ENCODE peak calls at places on chromosomes 12 and 14, in six cellular contexts. Q is psoas muscle, W is Caco-2, T is heart right ventricle, D is IMR-90, R is GM12864. P is an unnamed sample.
A peak's percentile ranks its signal among the peaks of the same experiment; 100 is the strongest.

GRCh38 chr12:52495385-52495784 is 2.3 kb upstream of the KRT6A start:
- DNase-seq in Q (no peak), W (peak; percentile 17), T (no peak), D (no peak), R (no peak), P (no peak)

GRCh38 chr14:97107760-97108159 is 310.6 kb downstream of the VRK1 start:
- DNase-seq in Q (no peak), W (no peak), T (no peak), D (no peak), R (no peak), P (no peak)

GRCh38 chr12:109191621-109192250 is 75.3 kb downstream of the ACACB start:
- DNase-seq in Q (no peak), W (no peak), T (no peak), D (no peak), R (no peak), P (no peak)

GRCh38 chr14:54814076-54814475 is 88.5 kb downstream of the GCH1 start:
- DNase-seq in Q (no peak), W (peak; percentile 58), T (no peak), D (no peak), R (no peak), P (peak; percentile 35)

GRCh38 chr12:110860833-110861291 is 14.1 kb downstream of the CCDC63 start:
- DNase-seq in Q (no peak), W (no peak), T (no peak), D (no peak), R (no peak), P (no peak)

GRCh38 chr14:62844546-62844945 is 200.7 kb downstream of the KCNH5 start:
- DNase-seq in Q (no peak), W (no peak), T (no peak), D (no peak), R (no peak), P (no peak)

GRCh38 chr12:66190519-66191406 is 1.7 kb downstream of the IRAK3 start:
- DNase-seq in Q (no peak), W (no peak), T (no peak), D (peak; percentile 52), R (no peak), P (no peak)

GRCh38 chr12:109934026-109934425 is 34.0 kb downstream of the TCHP start:
- DNase-seq in Q (no peak), W (peak; percentile 30), T (no peak), D (peak; percentile 52), R (no peak), P (peak; percentile 12)

GRCh38 chr12:113252494-113252893 is 31.2 kb downstream of the TPCN1 start:
- DNase-seq in Q (peak; percentile 82), W (no peak), T (peak; percentile 58), D (no peak), R (no peak), P (no peak)

GRCh38 chr12:115491851-115492250 is 785.6 kb downstream of the MED13L start:
- DNase-seq in Q (no peak), W (no peak), T (no peak), D (no peak), R (no peak), P (no peak)

GRCh38 chr14:69605761-69606160 is 5.6 kb upstream of the SUSD6 start:
- DNase-seq in Q (no peak), W (peak; percentile 13), T (no peak), D (no peak), R (no peak), P (no peak)

GRCh38 chr12:42482820-42483533 is 106.6 kb downstream of the PRICKLE1 start:
- DNase-seq in Q (peak; percentile 81), W (peak; percentile 90), T (peak; percentile 76), D (peak; percentile 65), R (no peak), P (peak; percentile 74)

GRCh38 chr12:126218697-126219096 is 1153.5 kb downstream of the AACS start:
- DNase-seq in Q (no peak), W (no peak), T (no peak), D (no peak), R (no peak), P (no peak)

GRCh38 chr14:52117433-52117832 is 48.6 kb upstream of the NID2 start:
- DNase-seq in Q (no peak), W (no peak), T (no peak), D (peak; percentile 54), R (no peak), P (no peak)

GRCh38 chr14:33282181-33282580 is 343.5 kb downstream of the NPAS3 start:
- DNase-seq in Q (no peak), W (no peak), T (no peak), D (no peak), R (no peak), P (no peak)

GRCh38 chr12:11723993-11724392 is 74.5 kb downstream of the ETV6 start:
- DNase-seq in Q (peak; percentile 58), W (no peak), T (no peak), D (peak; percentile 52), R (no peak), P (no peak)

GRCh38 chr14:100654814-100655795 is 67.9 kb upstream of the BEGAIN start:
- DNase-seq in Q (no peak), W (peak; percentile 59), T (no peak), D (no peak), R (no peak), P (peak; percentile 33)

GRCh38 chr14:77133718-77134338 is 7.8 kb downstream of the ZDHHC22 start:
- DNase-seq in Q (peak; percentile 64), W (peak; percentile 84), T (peak; percentile 65), D (peak; percentile 61), R (no peak), P (peak; percentile 67)

GRCh38 chr12:9718968-9719367 is 13.9 kb downstream of the CLECL1 start:
- DNase-seq in Q (no peak), W (peak; percentile 26), T (no peak), D (no peak), R (no peak), P (no peak)

GRCh38 chr12:25906651-25907340 is 51.7 kb upstream of the RASSF8 start:
- DNase-seq in Q (no peak), W (no peak), T (no peak), D (no peak), R (no peak), P (no peak)

GRCh38 chr12:124418791-124419190 is 123.9 kb downstream of the RFLNA start:
- DNase-seq in Q (no peak), W (no peak), T (no peak), D (no peak), R (no peak), P (no peak)

GRCh38 chr12:123057505-123058265 is 77.2 kb downstream of the ARL6IP4 start:
- DNase-seq in Q (no peak), W (no peak), T (no peak), D (no peak), R (no peak), P (no peak)

GRCh38 chr12:57239587-57240068 is 10.1 kb downstream of the SHMT2 start:
- DNase-seq in Q (no peak), W (no peak), T (no peak), D (no peak), R (no peak), P (no peak)

GRCh38 chr12:57240069-57240921 is 10.7 kb downstream of the STAC3 start:
- DNase-seq in Q (peak; percentile 79), W (peak; percentile 63), T (no peak), D (peak; percentile 60), R (no peak), P (peak; percentile 79)

GRCh38 chr12:57237952-57238853 is 8.7 kb downstream of the SHMT2 start:
- DNase-seq in Q (peak; percentile 68), W (peak; percentile 40), T (no peak), D (no peak), R (no peak), P (peak; percentile 47)

GRCh38 chr12:57237653-57237951 is 8.1 kb downstream of the SHMT2 start:
- DNase-seq in Q (no peak), W (no peak), T (no peak), D (no peak), R (no peak), P (no peak)

DNA sequence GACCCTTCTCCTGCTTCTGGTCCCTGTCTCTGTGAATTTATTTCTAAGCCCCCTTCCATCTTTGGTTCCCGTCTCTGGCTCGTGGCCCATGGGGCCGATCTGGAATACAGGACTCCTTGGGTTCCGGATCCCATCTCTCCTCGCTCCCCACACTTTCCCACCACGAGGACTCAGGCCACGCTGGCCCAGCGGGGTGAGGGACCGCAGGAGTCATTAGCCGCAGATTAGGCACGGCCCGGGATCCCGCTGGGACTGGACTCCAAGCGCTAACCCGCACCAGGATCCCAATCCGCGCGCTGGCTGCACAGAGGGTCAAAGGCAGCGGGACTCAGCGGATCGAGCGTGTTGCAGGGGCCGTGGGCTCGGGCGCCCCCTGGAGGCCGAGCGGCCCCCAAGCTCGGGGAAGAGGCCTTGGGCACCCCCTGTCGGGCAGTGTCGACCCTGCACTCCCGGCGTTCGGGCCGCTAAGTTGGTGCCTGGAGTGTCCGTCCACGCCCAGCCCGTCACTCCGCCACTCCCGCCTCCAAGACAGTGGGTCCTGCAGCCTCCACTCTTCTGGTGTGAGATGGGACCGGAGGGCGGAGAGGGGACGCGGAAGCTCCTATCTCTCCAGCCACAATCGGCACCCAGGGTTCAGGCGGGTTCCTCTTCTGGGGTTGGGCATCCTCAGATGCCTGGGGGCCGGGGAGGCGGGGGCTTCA is 9.5 kb downstream of the SHMT2 start:
- DNase-seq in Q (peak; percentile 95), W (peak; percentile 92), T (peak; percentile 87), D (peak; percentile 82), R (no peak), P (peak; percentile 93)
- H3K4me3 ChIP-seq in Q (peak overlapping the region; percentile 65), W (peak overlapping the region; percentile 43), T (peak overlapping the region; percentile 50), D (peak overlapping the region; percentile 55), R (peak overlapping the region; percentile 61), P (peak overlapping the region; percentile 73)

DNA sequence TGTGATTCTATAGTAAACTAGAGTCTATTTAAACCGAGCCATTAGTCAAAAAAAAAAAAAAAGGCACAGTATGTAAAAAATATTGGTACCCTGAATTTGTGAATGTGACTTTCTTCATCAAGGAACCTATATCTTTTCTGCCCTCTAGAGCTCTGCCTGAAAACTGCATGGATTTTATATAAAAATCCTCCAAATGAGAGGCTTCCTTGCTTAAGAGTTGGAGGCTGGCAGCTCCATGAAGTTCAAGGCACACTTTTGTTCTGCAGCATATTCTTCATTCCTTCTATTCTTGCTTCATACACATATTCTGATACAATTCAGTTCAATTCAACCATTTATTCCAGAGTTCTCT is 23.1 kb upstream of the NKX2-8 start:
- DNase-seq in Q (no peak), W (no peak), T (no peak), D (no peak), R (no peak), P (no peak)
- TF ChIP-seq CTCF in Q (no peak), W (no peak), T (no peak), D (no peak), R (no peak), P (no peak)

GRCh38 chr12:3882896-3883564 is 9.8 kb upstream of the PARP11 start:
- DNase-seq in Q (no peak), W (peak; percentile 52), T (no peak), D (peak; percentile 19), R (no peak), P (peak; percentile 19)

GRCh38 chr12:3882396-3882795 is 9.2 kb upstream of the PARP11 start:
- DNase-seq in Q (no peak), W (no peak), T (no peak), D (no peak), R (no peak), P (no peak)

GRCh38 chr12:3881208-3881980 is 8.2 kb upstream of the PARP11 start:
- DNase-seq in Q (no peak), W (no peak), T (no peak), D (no peak), R (no peak), P (no peak)

GRCh38 chr12:3885179-3886094 is 12.2 kb upstream of the PARP11 start:
- DNase-seq in Q (no peak), W (peak; percentile 67), T (peak; percentile 35), D (peak; percentile 48), R (no peak), P (peak; percentile 53)

GRCh38 chr12:3884671-3885070 is 11.5 kb upstream of the PARP11 start:
- DNase-seq in Q (no peak), W (no peak), T (no peak), D (no peak), R (no peak), P (no peak)
- H3K4me3 ChIP-seq in Q (no peak overlapping the region), W (no peak overlapping the region), T (no peak overlapping the region), D (no peak overlapping the region), R (no peak overlapping the region), P (no peak overlapping the region)

GRCh38 chr14:38367922-38368321 is 112.0 kb upstream of the CLEC14A start:
- DNase-seq in Q (no peak), W (no peak), T (peak; percentile 19), D (no peak), R (no peak), P (no peak)
- TF ChIP-seq CTCF in Q (no peak), W (no peak), T (peak; percentile 49), D (no peak), R (no peak), P (no peak)